ENCODE peak calls at places on chromosomes 12 and 14, in five cellular contexts. G is endothelial cell of umbilical vein; X is psoas muscle; F is HepG2; M is activated T-helper 1 cell treated with anti-CD3 and anti-CD28 coated beads, Interleukin-2, amount 50 U/mL, for 16 hours. E is an unnamed sample.

GRCh38 chr12:132089407-132089910 is 54.7 kb downstream of the DDX51 start:
- DNase-seq in M (no peak), F (no peak), G (peak; percentile 46), X (no peak), E (no peak)

GRCh38 chr12:131434208-131435125 is 276.4 kb upstream of the SFSWAP start:
- DNase-seq in M (no peak), F (no peak), G (no peak), X (no peak), E (no peak)

GRCh38 chr12:14403711-14404164 is 38.3 kb downstream of the ATF7IP start:
- DNase-seq in X (no peak), F (no peak), G (peak; percentile 77), M (no peak), E (no peak)

GRCh38 chr12:63319386-63319785 is 168.4 kb upstream of the AVPR1A start:
- DNase-seq in M (no peak), X (no peak), F (no peak), G (no peak), E (no peak)

GRCh38 chr12:2244013-2244861 is 191.4 kb downstream of the CACNA1C start:
- DNase-seq in G (no peak), X (no peak), F (peak; percentile 50), M (no peak), E (no peak)

GRCh38 chr12:52220456-52220855 is 12.6 kb upstream of the KRT7 start:
- DNase-seq in G (no peak), F (no peak), M (no peak), X (no peak), E (no peak)

GRCh38 chr12:49627752-49628360 is 4.5 kb downstream of the PRPF40B start:
- DNase-seq in F (no peak), G (peak; percentile 59), X (no peak), M (no peak), E (no peak)

GRCh38 chr14:24372701-24373416 is 4.9 kb downstream of the NFATC4 start:
- DNase-seq in X (peak; percentile 63), G (no peak), M (no peak), F (no peak), E (no peak)

GRCh38 chr12:32541754-32542374 is 137.2 kb upstream of the DNM1L start:
- DNase-seq in X (no peak), F (peak; percentile 29), M (no peak), G (peak; percentile 36), E (no peak)

GRCh38 chr12:18139989-18140596 is 50.1 kb upstream of the RERGL start:
- DNase-seq in M (no peak), X (no peak), F (peak; percentile 4), G (peak; percentile 20), E (no peak)

E was measured in gastrocnemius medialis.